ENCODE peak calls at places on chromosomes 12 and 14, in six cellular contexts. E, C, A, Q, M and Z are unnamed samples.

GRCh38 chr14:24071144-24071697 is at the start of gene CPNE6:
- DNase-seq in E (no peak), C (peak), A (no peak), Q (no peak), M (no peak), Z (no peak)

GRCh38 chr12:73383584-73384229 is 1111.5 kb downstream of the TRHDE start:
- DNase-seq in E (no peak), C (no peak), A (no peak), Q (no peak), M (no peak), Z (no peak)

GRCh38 chr14:104870368-104871144 is 5.5 kb downstream of the CEP170B start:
- DNase-seq in E (peak), C (no peak), A (no peak), Q (no peak), M (no peak), Z (no peak)

GRCh38 chr14:64733899-64734298 is 29.7 kb downstream of the PLEKHG3 start:
- DNase-seq in E (no peak), C (no peak), A (no peak), Q (no peak), M (no peak), Z (no peak)

GRCh38 chr12:114710151-114710550 is 26.2 kb upstream of the TBX3 start:
- DNase-seq in E (no peak), C (no peak), A (no peak), Q (no peak), M (no peak), Z (no peak)

GRCh38 chr14:94062344-94062904 is 18.6 kb downstream of the DDX24 start:
- DNase-seq in E (no peak), C (no peak), A (no peak), Q (no peak), M (no peak), Z (no peak)

GRCh38 chr14:29926701-29927595 is 699 bp downstream of the PRKD1 start:
- DNase-seq in E (peak), C (peak), A (peak), Q (peak), M (no peak), Z (peak)

GRCh38 chr12:28222081-28222700 is 31.9 kb downstream of the CCDC91 start:
- DNase-seq in E (no peak), C (no peak), A (no peak), Q (no peak), M (no peak), Z (no peak)

GRCh38 chr12:24960222-24960855 is 11.4 kb upstream of the BCAT1 start:
- DNase-seq in E (no peak), C (no peak), A (no peak), Q (no peak), M (no peak), Z (no peak)

GRCh38 chr12:94952325-94952724 is 51.2 kb downstream of the NDUFA12 start:
- DNase-seq in E (no peak), C (no peak), A (no peak), Q (no peak), M (no peak), Z (no peak)

GRCh38 chr12:22037952-22038351 is 8.1 kb upstream of the CMAS start:
- DNase-seq in E (no peak), C (no peak), A (no peak), Q (no peak), M (no peak), Z (no peak)

GRCh38 chr12:2856051-2856450 is 788 bp downstream of the TEX52 start:
- DNase-seq in E (no peak), C (no peak), A (no peak), Q (no peak), M (no peak), Z (no peak)

GRCh38 chr12:81332054-81332453 is 254.2 kb downstream of the ACSS3 start:
- DNase-seq in E (no peak), C (no peak), A (no peak), Q (no peak), M (no peak), Z (no peak)

GRCh38 chr12:26878661-26879119 is 45.7 kb upstream of the ITPR2 start:
- DNase-seq in E (peak), C (peak), A (peak), Q (peak), M (peak), Z (peak)

GRCh38 chr12:6662602-6662905 is 365 bp downstream of the ING4 start:
- DNase-seq in E (no peak), C (no peak), A (no peak), Q (no peak), M (no peak), Z (no peak)

GRCh38 chr12:14256555-14257169 is 108.8 kb upstream of the ATF7IP start:
- DNase-seq in E (no peak), C (peak), A (peak), Q (peak), M (peak), Z (peak)

GRCh38 chr12:49998453-49998852 is 25.7 kb downstream of the AQP6 start:
- DNase-seq in E (no peak), C (no peak), A (no peak), Q (no peak), M (no peak), Z (no peak)

GRCh38 chr14:96717116-96717515 is 80.1 kb upstream of the VRK1 start:
- DNase-seq in E (no peak), C (no peak), A (no peak), Q (no peak), M (no peak), Z (no peak)

GRCh38 chr14:42001436-42001835 is 394.8 kb downstream of the LRFN5 start:
- DNase-seq in E (no peak), C (no peak), A (no peak), Q (no peak), M (no peak), Z (no peak)

GRCh38 chr14:92651793-92652382 is 96.5 kb downstream of the LGMN start:
- DNase-seq in E (peak), C (no peak), A (peak), Q (peak), M (no peak), Z (no peak)

GRCh38 chr14:87805315-87805723 is 187.7 kb downstream of the GALC start:
- DNase-seq in E (no peak), C (no peak), A (peak), Q (peak), M (no peak), Z (peak)

GRCh38 chr12:19643635-19644034 is 204.3 kb downstream of the AEBP2 start:
- DNase-seq in E (no peak), C (no peak), A (no peak), Q (no peak), M (no peak), Z (no peak)

GRCh38 chr12:95590775-95591174 is 39.5 kb upstream of the USP44 start:
- DNase-seq in E (no peak), C (no peak), A (no peak), Q (no peak), M (no peak), Z (no peak)

GRCh38 chr12:130357241-130357640 is 19.6 kb downstream of the PIWIL1 start:
- DNase-seq in E (no peak), C (no peak), A (no peak), Q (no peak), M (no peak), Z (no peak)

GRCh38 chr12:131092911-131093901 is 139.5 kb downstream of the ADGRD1 start:
- DNase-seq in E (peak), C (no peak), A (peak), Q (no peak), M (no peak), Z (no peak)

GRCh38 chr12:98259667-98260066 is 255.7 kb upstream of the TMPO start:
- DNase-seq in E (no peak), C (no peak), A (no peak), Q (no peak), M (no peak), Z (no peak)

GRCh38 chr14:94523265-94523664 is 14.0 kb upstream of the SERPINA12 start:
- DNase-seq in E (no peak), C (no peak), A (no peak), Q (no peak), M (no peak), Z (no peak)

GRCh38 chr14:77862154-77862783 is 62.4 kb downstream of the ADCK1 start:
- DNase-seq in E (peak), C (peak), A (peak), Q (peak), M (peak), Z (peak)

GRCh38 chr14:61662437-61663311 is 32.6 kb upstream of the HIF1A start:
- DNase-seq in E (no peak), C (no peak), A (no peak), Q (peak), M (no peak), Z (no peak)

GRCh38 chr14:33986804-33987203 is 35.9 kb upstream of the EGLN3 start:
- DNase-seq in E (no peak), C (no peak), A (no peak), Q (no peak), M (no peak), Z (no peak)

GRCh38 chr14:77598366-77599050 is 17.9 kb downstream of the SPTLC2 start:
- DNase-seq in E (no peak), C (no peak), A (no peak), Q (peak), M (no peak), Z (no peak)

GRCh38 chr14:55588259-55588699 is 8.3 kb downstream of the KTN1 start:
- DNase-seq in E (no peak), C (no peak), A (no peak), Q (no peak), M (no peak), Z (no peak)

GRCh38 chr14:38887696-38888095 is 215.3 kb downstream of the SEC23A start:
- DNase-seq in E (no peak), C (no peak), A (no peak), Q (no peak), M (no peak), Z (no peak)

GRCh38 chr12:108730337-108731104 is 797 bp downstream of the CORO1C start:
- DNase-seq in E (peak), C (peak), A (peak), Q (peak), M (peak), Z (peak)

GRCh38 chr14:52950410-52950897 is 396 bp downstream of the FERMT2 start:
- DNase-seq in E (peak), C (peak), A (peak), Q (peak), M (peak), Z (peak)

DNA sequence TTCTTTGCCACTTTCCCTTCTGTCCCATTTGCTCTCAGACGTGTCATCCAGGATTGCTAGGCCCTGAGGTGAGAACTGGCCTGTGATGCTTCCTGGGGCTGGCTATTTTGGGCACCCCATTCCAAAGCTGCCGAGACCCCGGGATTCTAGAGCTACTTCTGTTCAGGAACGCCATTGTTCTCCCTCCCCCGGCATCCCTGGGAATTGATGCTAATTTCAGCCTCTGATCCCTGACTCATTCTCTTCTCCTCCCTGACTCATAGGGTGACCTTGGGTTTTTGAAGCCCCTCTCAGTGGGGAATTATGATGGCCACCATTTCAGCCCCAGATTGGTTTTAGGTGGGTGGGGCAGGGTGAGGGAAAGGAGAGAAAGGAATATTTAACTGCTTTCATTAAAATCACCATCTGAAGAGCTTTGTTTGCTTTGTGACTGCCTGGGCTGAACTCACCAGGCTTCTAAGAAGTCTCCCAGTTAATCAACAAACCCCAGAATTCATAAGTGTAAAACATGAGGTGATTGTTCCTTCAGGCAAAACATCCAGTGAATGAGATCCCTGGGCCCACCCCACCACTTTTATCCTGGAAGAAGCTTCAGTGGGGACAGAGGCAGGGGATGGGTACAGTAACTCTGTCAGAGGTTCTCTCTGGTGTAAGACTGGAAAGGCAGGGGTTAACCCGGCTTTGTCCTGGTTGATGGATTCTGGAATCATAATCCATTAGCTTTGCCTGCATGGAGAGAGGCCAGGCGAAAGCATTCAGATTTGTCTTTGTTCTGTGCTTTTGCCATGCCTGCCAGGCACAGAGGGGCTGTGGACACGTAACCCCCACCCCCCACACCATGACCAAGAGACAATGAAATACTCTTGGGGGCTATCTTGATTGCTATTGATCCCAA is 16.5 kb downstream of the PDE1B start:
- DNase-seq in E (no peak), C (no peak), A (no peak), Q (no peak), M (no peak), Z (no peak)
- H3K27ac ChIP-seq in E (no peak), C (no peak), A (no peak), Q (no peak), M (no peak), Z (no peak)

GRCh38 chr12:117986705-117987469 is 18.1 kb upstream of the KSR2 start:
- DNase-seq in E (no peak), C (no peak), A (no peak), Q (no peak), M (no peak), Z (no peak)
- H3K27ac ChIP-seq in E (no peak), C (no peak), A (no peak), Q (no peak), M (no peak), Z (no peak)

DNA sequence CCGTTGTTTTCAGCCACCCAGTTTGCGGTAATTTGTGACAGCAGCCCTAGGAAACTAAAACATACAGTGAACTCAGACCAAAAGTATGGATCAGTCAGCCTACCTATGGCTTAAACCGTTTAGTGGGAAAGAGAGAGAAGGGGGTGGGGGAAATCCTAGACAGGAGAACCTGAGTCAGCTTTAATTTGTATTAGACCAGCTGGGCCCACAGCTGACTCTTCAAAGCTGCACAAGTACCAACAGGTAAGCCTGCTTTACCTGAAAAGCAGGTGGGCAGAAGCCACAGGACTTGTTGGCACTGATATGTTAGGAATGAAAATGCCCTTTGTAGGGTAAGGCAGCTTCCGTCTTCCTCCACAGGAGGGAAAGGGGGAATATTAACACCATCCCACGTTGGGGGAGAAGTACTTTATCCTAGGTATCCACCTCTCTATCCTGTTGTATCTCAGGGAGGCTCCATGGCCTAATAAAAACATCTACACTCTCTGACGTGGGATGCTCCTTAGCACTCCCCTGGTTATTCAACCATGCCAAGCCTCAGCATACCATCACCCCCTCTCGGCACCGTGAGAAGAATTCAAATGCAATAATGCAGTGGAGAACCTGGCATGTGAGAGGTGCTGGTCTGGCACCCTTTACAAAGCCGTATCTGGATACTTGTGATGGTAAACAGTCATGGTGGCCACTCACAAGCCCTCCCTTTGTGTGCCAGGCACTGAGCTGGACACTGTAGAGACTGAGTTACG is 70.3 kb downstream of the STON2 start:
- DNase-seq in E (no peak), C (no peak), A (no peak), Q (no peak), M (peak), Z (no peak)
- H3K27ac ChIP-seq in E (no peak), C (no peak), A (no peak), Q (no peak), M (peak), Z (no peak)

DNA sequence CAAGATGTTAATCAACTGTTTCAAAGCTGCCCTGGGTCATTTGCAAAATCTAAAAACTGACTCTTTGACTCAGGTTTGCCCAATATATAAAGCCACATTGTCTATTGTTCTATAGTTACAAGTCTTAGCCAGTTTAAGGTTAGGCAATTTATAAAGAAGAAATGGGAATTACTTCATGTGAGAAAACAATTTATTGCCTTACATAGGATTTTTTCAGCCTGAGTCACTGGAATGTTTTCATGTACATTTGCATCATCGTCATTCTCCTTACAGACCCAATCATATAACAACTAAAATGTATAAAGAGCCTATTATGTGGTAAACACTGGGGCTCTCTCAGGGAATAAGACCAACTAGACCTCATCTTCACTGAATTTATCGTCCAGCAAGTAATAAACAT is 100.3 kb upstream of the PLEKHG7 start:
- DNase-seq in E (no peak), C (no peak), A (no peak), Q (no peak), M (no peak), Z (no peak)
- H3K27ac ChIP-seq in E (no peak), C (no peak), A (peak), Q (no peak), M (peak), Z (no peak)

GRCh38 chr12:52372216-52373154 is 5.2 kb upstream of the KRT85 start:
- DNase-seq in E (no peak), C (peak), A (peak), Q (peak), M (peak), Z (peak)

GRCh38 chr12:52369220-52369619 is 1.9 kb upstream of the KRT85 start:
- DNase-seq in E (no peak), C (no peak), A (no peak), Q (no peak), M (no peak), Z (no peak)

GRCh38 chr12:52371716-52372115 is 4.4 kb upstream of the KRT85 start:
- DNase-seq in E (no peak), C (no peak), A (no peak), Q (no peak), M (no peak), Z (no peak)

GRCh38 chr12:52369809-52370208 is 2.5 kb upstream of the KRT85 start:
- DNase-seq in E (peak), C (no peak), A (no peak), Q (no peak), M (no peak), Z (no peak)

DNA sequence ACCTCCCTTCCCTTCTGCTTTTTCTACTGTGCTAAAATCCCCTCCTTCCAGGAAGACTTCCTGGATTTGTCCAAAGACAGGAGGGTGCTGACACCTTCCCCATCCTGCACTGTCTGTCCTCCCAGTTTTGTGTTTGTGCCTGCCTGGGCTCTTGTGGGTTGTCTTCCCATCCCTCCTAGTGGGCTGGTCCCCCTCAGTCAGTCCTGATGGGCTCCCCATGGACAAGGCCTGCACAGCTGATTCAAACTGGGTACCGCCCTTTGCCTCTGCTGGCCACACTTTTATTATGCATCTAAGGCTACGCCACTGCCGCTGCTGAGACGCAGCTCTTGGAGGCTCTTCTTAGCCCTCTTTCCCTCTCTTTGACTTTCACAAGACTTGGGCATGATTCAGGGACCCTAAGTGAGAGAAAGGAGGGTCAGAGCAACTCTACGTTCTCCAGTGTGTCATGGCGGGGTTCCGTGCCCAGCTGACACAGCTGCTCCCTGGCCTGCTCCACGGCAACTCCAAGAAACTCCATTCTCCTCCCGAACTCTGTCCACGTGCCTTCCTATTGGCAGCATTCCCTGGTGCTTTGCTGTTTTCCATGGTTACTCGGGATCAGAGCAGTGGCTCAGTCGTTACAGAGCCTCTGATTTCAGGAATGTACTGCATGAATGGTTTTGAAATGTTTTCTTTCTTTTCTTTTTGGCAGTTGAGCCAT is 3.8 kb upstream of the KRT85 start:
- DNase-seq in E (no peak), C (peak), A (peak), Q (peak), M (peak), Z (no peak)
- H3K27ac ChIP-seq in E (no peak), C (peak), A (peak), Q (no peak), M (peak), Z (no peak)

GRCh38 chr12:69994593-69995222 is 169.7 kb downstream of the MYRFL start:
- DNase-seq in E (no peak), C (no peak), A (no peak), Q (peak), M (no peak), Z (no peak)

GRCh38 chr12:69996722-69997121 is 171.7 kb downstream of the MYRFL start:
- DNase-seq in E (no peak), C (no peak), A (no peak), Q (no peak), M (no peak), Z (no peak)

GRCh38 chr12:69991683-69992297 is 166.8 kb downstream of the MYRFL start:
- DNase-seq in E (no peak), C (no peak), A (peak), Q (no peak), M (no peak), Z (no peak)

GRCh38 chr12:69996276-69996675 is 171.2 kb downstream of the MYRFL start:
- DNase-seq in E (no peak), C (no peak), A (no peak), Q (no peak), M (no peak), Z (no peak)

DNA sequence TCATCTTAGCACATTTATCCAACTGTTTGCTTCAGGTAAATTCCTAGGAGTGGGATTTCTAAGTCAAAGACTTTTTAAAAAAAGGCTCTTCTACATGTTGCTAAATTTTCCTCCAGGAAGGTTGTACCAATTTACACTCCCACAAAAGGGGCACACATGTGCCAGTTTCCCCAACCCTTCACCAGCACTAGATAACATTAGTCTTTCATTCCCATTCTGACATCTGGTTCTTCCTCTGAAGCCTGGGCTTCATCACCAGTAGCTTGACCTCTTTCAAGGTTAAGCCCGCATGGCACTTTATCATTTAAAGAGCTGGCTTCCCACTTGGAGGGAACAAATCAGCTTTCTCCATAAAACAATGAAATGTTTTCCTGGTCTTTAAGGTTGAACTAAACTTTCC is 168.4 kb downstream of the MYRFL start:
- DNase-seq in E (no peak), C (no peak), A (no peak), Q (no peak), M (no peak), Z (no peak)
- H3K27ac ChIP-seq in E (no peak), C (no peak), A (peak), Q (no peak), M (no peak), Z (no peak)

GRCh38 chr12:29278673-29279420 is 102.1 kb downstream of the ERGIC2 start:
- DNase-seq in E (no peak), C (no peak), A (no peak), Q (no peak), M (no peak), Z (no peak)
- H3K27ac ChIP-seq in E (no peak), C (no peak), A (no peak), Q (no peak), M (no peak), Z (no peak)